ENCODE peak calls at places on chromosomes 3 and 15, in ten cellular contexts. One of them, this sample, is unnamed.
A peak's percentile ranks its signal among the peaks of the same experiment; 100 is the strongest.

GRCh38 chr3:141530133-141530768 is 43.4 kb downstream of the RASA2 start:
- DNase-seq in GM06990: no peak
- DNase-seq in RPMI8226: no peak
- DNase-seq in NCI-H1930: no peak
- DNase-seq in NCI-H2029 treated with DMSO at 0.1 percent for 48 hours: no peak
- DNase-seq in right atrium auricular region: no peak
- DNase-seq in COR-L47: no peak
- DNase-seq in tibial nerve: no peak
- DNase-seq in transverse colon: no peak
- DNase-seq in AG20443: peak; percentile 51
- DNase-seq in this sample: no peak

GRCh38 chr15:71708052-71708432 is 102.3 kb upstream of the NR2E3 start:
- DNase-seq in NCI-H1930: no peak
- DNase-seq in AG20443: peak; percentile 22
- DNase-seq in transverse colon: peak; percentile 23
- DNase-seq in COR-L47: no peak
- DNase-seq in RPMI8226: no peak
- DNase-seq in right atrium auricular region: no peak
- DNase-seq in tibial nerve: no peak
- DNase-seq in GM06990: no peak
- DNase-seq in NCI-H2029 treated with DMSO at 0.1 percent for 48 hours: no peak
- DNase-seq in this sample: no peak

GRCh38 chr3:9079674-9080073 is 116.4 kb upstream of the RAD18 start:
- DNase-seq in GM06990: no peak
- DNase-seq in tibial nerve: no peak
- DNase-seq in right atrium auricular region: no peak
- DNase-seq in NCI-H2029 treated with DMSO at 0.1 percent for 48 hours: no peak
- DNase-seq in COR-L47: no peak
- DNase-seq in NCI-H1930: no peak
- DNase-seq in transverse colon: no peak
- DNase-seq in AG20443: no peak
- DNase-seq in RPMI8226: no peak
- DNase-seq in this sample: no peak

GRCh38 chr15:48331796-48332641 is 790 bp downstream of the DUT start:
- DNase-seq in COR-L47: peak; percentile 79
- DNase-seq in GM06990: peak; percentile 83
- DNase-seq in tibial nerve: peak; percentile 50
- DNase-seq in transverse colon: peak; percentile 60
- DNase-seq in AG20443: peak; percentile 92
- DNase-seq in RPMI8226: peak; percentile 87
- DNase-seq in NCI-H1930: peak; percentile 32
- DNase-seq in NCI-H2029 treated with DMSO at 0.1 percent for 48 hours: peak; percentile 29
- DNase-seq in right atrium auricular region: peak; percentile 65
- DNase-seq in this sample: no peak

GRCh38 chr3:138833908-138834358 is 795 bp downstream of the PIK3CB start:
- DNase-seq in AG20443: peak; percentile 45
- DNase-seq in RPMI8226: no peak
- DNase-seq in transverse colon: no peak
- DNase-seq in COR-L47: no peak
- DNase-seq in right atrium auricular region: no peak
- DNase-seq in GM06990: no peak
- DNase-seq in tibial nerve: no peak
- DNase-seq in NCI-H2029 treated with DMSO at 0.1 percent for 48 hours: peak; percentile 69
- DNase-seq in NCI-H1930: no peak
- DNase-seq in this sample: no peak

GRCh38 chr15:78177447-78177873 is 28.3 kb downstream of the IDH3A start:
- DNase-seq in transverse colon: peak; percentile 51
- DNase-seq in right atrium auricular region: no peak
- DNase-seq in NCI-H2029 treated with DMSO at 0.1 percent for 48 hours: no peak
- DNase-seq in COR-L47: no peak
- DNase-seq in NCI-H1930: no peak
- DNase-seq in RPMI8226: peak; percentile 46
- DNase-seq in GM06990: no peak
- DNase-seq in AG20443: peak; percentile 68
- DNase-seq in tibial nerve: no peak
- DNase-seq in this sample: no peak

GRCh38 chr3:71753716-71754609 is at the start of gene GPR27:
- DNase-seq in GM06990: peak; percentile 34
- DNase-seq in NCI-H1930: no peak
- DNase-seq in AG20443: peak; percentile 69
- DNase-seq in RPMI8226: no peak
- DNase-seq in tibial nerve: no peak
- DNase-seq in right atrium auricular region: no peak
- DNase-seq in NCI-H2029 treated with DMSO at 0.1 percent for 48 hours: no peak
- DNase-seq in transverse colon: no peak
- DNase-seq in COR-L47: no peak
- DNase-seq in this sample: no peak

GRCh38 chr15:63458021-63458420 is 46.4 kb upstream of the USP3 start:
- DNase-seq in RPMI8226: no peak
- DNase-seq in right atrium auricular region: no peak
- DNase-seq in NCI-H2029 treated with DMSO at 0.1 percent for 48 hours: no peak
- DNase-seq in GM06990: no peak
- DNase-seq in transverse colon: no peak
- DNase-seq in AG20443: no peak
- DNase-seq in tibial nerve: no peak
- DNase-seq in NCI-H1930: no peak
- DNase-seq in COR-L47: no peak
- DNase-seq in this sample: no peak

GRCh38 chr3:154161806-154162205 is 40.6 kb downstream of the ARHGEF26 start:
- DNase-seq in NCI-H2029 treated with DMSO at 0.1 percent for 48 hours: no peak
- DNase-seq in GM06990: no peak
- DNase-seq in transverse colon: no peak
- DNase-seq in COR-L47: no peak
- DNase-seq in tibial nerve: no peak
- DNase-seq in AG20443: no peak
- DNase-seq in NCI-H1930: no peak
- DNase-seq in RPMI8226: no peak
- DNase-seq in right atrium auricular region: no peak
- DNase-seq in this sample: no peak

GRCh38 chr3:149296972-149297371 is 36.5 kb downstream of the TM4SF18 start:
- DNase-seq in NCI-H2029 treated with DMSO at 0.1 percent for 48 hours: no peak
- DNase-seq in NCI-H1930: no peak
- DNase-seq in AG20443: no peak
- DNase-seq in right atrium auricular region: no peak
- DNase-seq in transverse colon: no peak
- DNase-seq in COR-L47: no peak
- DNase-seq in GM06990: no peak
- DNase-seq in tibial nerve: no peak
- DNase-seq in RPMI8226: no peak
- DNase-seq in this sample: no peak

GRCh38 chr3:170499562-170500156 is 81.0 kb downstream of the CLDN11 start:
- DNase-seq in NCI-H2029 treated with DMSO at 0.1 percent for 48 hours: no peak
- DNase-seq in right atrium auricular region: no peak
- DNase-seq in tibial nerve: no peak
- DNase-seq in RPMI8226: peak; percentile 62
- DNase-seq in COR-L47: peak; percentile 17
- DNase-seq in GM06990: no peak
- DNase-seq in transverse colon: peak; percentile 25
- DNase-seq in AG20443: peak; percentile 87
- DNase-seq in NCI-H1930: no peak
- DNase-seq in this sample: no peak

GRCh38 chr3:150168694-150169093 is 198.0 kb upstream of the PFN2 start:
- DNase-seq in NCI-H2029 treated with DMSO at 0.1 percent for 48 hours: no peak
- DNase-seq in AG20443: peak; percentile 69
- DNase-seq in NCI-H1930: no peak
- DNase-seq in right atrium auricular region: peak; percentile 67
- DNase-seq in COR-L47: no peak
- DNase-seq in RPMI8226: no peak
- DNase-seq in tibial nerve: peak; percentile 14
- DNase-seq in transverse colon: no peak
- DNase-seq in GM06990: no peak
- DNase-seq in this sample: no peak

GRCh38 chr15:46091860-46092450 is 457.1 kb downstream of the SQOR start:
- DNase-seq in NCI-H2029 treated with DMSO at 0.1 percent for 48 hours: peak; percentile 26
- DNase-seq in right atrium auricular region: no peak
- DNase-seq in RPMI8226: peak; percentile 59
- DNase-seq in GM06990: no peak
- DNase-seq in transverse colon: peak; percentile 14
- DNase-seq in COR-L47: peak; percentile 73
- DNase-seq in AG20443: peak; percentile 8
- DNase-seq in tibial nerve: no peak
- DNase-seq in NCI-H1930: no peak
- DNase-seq in this sample: peak; percentile 25

GRCh38 chr15:22942306-22942855 is 37.8 kb downstream of the CYFIP1 start:
- DNase-seq in NCI-H1930: no peak
- DNase-seq in RPMI8226: no peak
- DNase-seq in tibial nerve: no peak
- DNase-seq in NCI-H2029 treated with DMSO at 0.1 percent for 48 hours: no peak
- DNase-seq in AG20443: no peak
- DNase-seq in GM06990: no peak
- DNase-seq in COR-L47: no peak
- DNase-seq in transverse colon: no peak
- DNase-seq in right atrium auricular region: no peak
- DNase-seq in this sample: no peak

GRCh38 chr3:99920530-99921376 is 103.1 kb downstream of the CMSS1 start:
- DNase-seq in AG20443: peak; percentile 66
- DNase-seq in transverse colon: peak; percentile 71
- DNase-seq in tibial nerve: peak; percentile 75
- DNase-seq in GM06990: no peak
- DNase-seq in COR-L47: no peak
- DNase-seq in NCI-H2029 treated with DMSO at 0.1 percent for 48 hours: peak; percentile 51
- DNase-seq in RPMI8226: no peak
- DNase-seq in right atrium auricular region: peak; percentile 90
- DNase-seq in NCI-H1930: no peak
- DNase-seq in this sample: no peak

GRCh38 chr15:76401285-76401684 is 64.7 kb downstream of the ISL2 start:
- DNase-seq in tibial nerve: no peak
- DNase-seq in AG20443: no peak
- DNase-seq in transverse colon: no peak
- DNase-seq in NCI-H2029 treated with DMSO at 0.1 percent for 48 hours: no peak
- DNase-seq in GM06990: no peak
- DNase-seq in COR-L47: no peak
- DNase-seq in right atrium auricular region: no peak
- DNase-seq in RPMI8226: no peak
- DNase-seq in NCI-H1930: no peak
- DNase-seq in this sample: no peak

GRCh38 chr15:39242345-39242744 is 338.5 kb upstream of the THBS1 start:
- DNase-seq in NCI-H2029 treated with DMSO at 0.1 percent for 48 hours: no peak
- DNase-seq in NCI-H1930: no peak
- DNase-seq in transverse colon: no peak
- DNase-seq in COR-L47: no peak
- DNase-seq in RPMI8226: no peak
- DNase-seq in tibial nerve: no peak
- DNase-seq in GM06990: no peak
- DNase-seq in right atrium auricular region: peak; percentile 64
- DNase-seq in AG20443: peak; percentile 83
- DNase-seq in this sample: no peak

GRCh38 chr3:167102071-167102470 is 278.0 kb downstream of the ZBBX start:
- DNase-seq in RPMI8226: no peak
- DNase-seq in transverse colon: no peak
- DNase-seq in AG20443: no peak
- DNase-seq in NCI-H2029 treated with DMSO at 0.1 percent for 48 hours: no peak
- DNase-seq in GM06990: no peak
- DNase-seq in tibial nerve: no peak
- DNase-seq in NCI-H1930: no peak
- DNase-seq in right atrium auricular region: no peak
- DNase-seq in COR-L47: no peak
- DNase-seq in this sample: no peak

GRCh38 chr3:121153851-121154250 is 245.8 kb downstream of the STXBP5L start:
- DNase-seq in tibial nerve: no peak
- DNase-seq in transverse colon: no peak
- DNase-seq in right atrium auricular region: no peak
- DNase-seq in NCI-H1930: no peak
- DNase-seq in GM06990: no peak
- DNase-seq in RPMI8226: no peak
- DNase-seq in NCI-H2029 treated with DMSO at 0.1 percent for 48 hours: no peak
- DNase-seq in AG20443: no peak
- DNase-seq in COR-L47: no peak
- DNase-seq in this sample: no peak

GRCh38 chr15:48010321-48010720 is 110.5 kb upstream of the SLC24A5 start:
- DNase-seq in NCI-H2029 treated with DMSO at 0.1 percent for 48 hours: no peak
- DNase-seq in COR-L47: no peak
- DNase-seq in AG20443: no peak
- DNase-seq in RPMI8226: no peak
- DNase-seq in right atrium auricular region: no peak
- DNase-seq in GM06990: no peak
- DNase-seq in tibial nerve: no peak
- DNase-seq in transverse colon: no peak
- DNase-seq in NCI-H1930: no peak
- DNase-seq in this sample: no peak

GRCh38 chr3:38127611-38128302 is 9.2 kb downstream of the ACAA1 start:
- DNase-seq in GM06990: no peak
- DNase-seq in tibial nerve: no peak
- DNase-seq in right atrium auricular region: peak; percentile 52
- DNase-seq in COR-L47: no peak
- DNase-seq in NCI-H1930: no peak
- DNase-seq in transverse colon: peak; percentile 6
- DNase-seq in AG20443: no peak
- DNase-seq in RPMI8226: no peak
- DNase-seq in NCI-H2029 treated with DMSO at 0.1 percent for 48 hours: no peak
- DNase-seq in this sample: no peak

GRCh38 chr15:93664180-93664951 is 567.0 kb upstream of the MCTP2 start:
- DNase-seq in transverse colon: no peak
- DNase-seq in NCI-H2029 treated with DMSO at 0.1 percent for 48 hours: no peak
- DNase-seq in tibial nerve: no peak
- DNase-seq in GM06990: no peak
- DNase-seq in NCI-H1930: no peak
- DNase-seq in right atrium auricular region: no peak
- DNase-seq in COR-L47: no peak
- DNase-seq in RPMI8226: no peak
- DNase-seq in AG20443: no peak
- DNase-seq in this sample: no peak

GRCh38 chr15:51801391-51801835 is 28.0 kb upstream of the TMOD3 start:
- DNase-seq in GM06990: no peak
- DNase-seq in tibial nerve: no peak
- DNase-seq in AG20443: peak; percentile 40
- DNase-seq in NCI-H1930: no peak
- DNase-seq in right atrium auricular region: no peak
- DNase-seq in RPMI8226: peak; percentile 66
- DNase-seq in transverse colon: no peak
- DNase-seq in NCI-H2029 treated with DMSO at 0.1 percent for 48 hours: no peak
- DNase-seq in COR-L47: no peak
- DNase-seq in this sample: no peak

GRCh38 chr15:101607102-101607501 is 45.1 kb downstream of the TM2D3 start:
- DNase-seq in AG20443: no peak
- DNase-seq in tibial nerve: no peak
- DNase-seq in COR-L47: no peak
- DNase-seq in NCI-H2029 treated with DMSO at 0.1 percent for 48 hours: no peak
- DNase-seq in RPMI8226: no peak
- DNase-seq in GM06990: no peak
- DNase-seq in transverse colon: no peak
- DNase-seq in NCI-H1930: no peak
- DNase-seq in right atrium auricular region: no peak
- DNase-seq in this sample: no peak

GRCh38 chr3:52397676-52398399 is 47.1 kb downstream of the SEMA3G start:
- DNase-seq in NCI-H2029 treated with DMSO at 0.1 percent for 48 hours: no peak
- DNase-seq in RPMI8226: no peak
- DNase-seq in GM06990: no peak
- DNase-seq in AG20443: no peak
- DNase-seq in transverse colon: no peak
- DNase-seq in NCI-H1930: no peak
- DNase-seq in right atrium auricular region: no peak
- DNase-seq in COR-L47: no peak
- DNase-seq in tibial nerve: no peak
- DNase-seq in this sample: no peak

GRCh38 chr3:183697610-183698317 is at the start of gene YEATS2:
- DNase-seq in GM06990: peak; percentile 87
- DNase-seq in NCI-H2029 treated with DMSO at 0.1 percent for 48 hours: no peak
- DNase-seq in NCI-H1930: peak; percentile 72
- DNase-seq in AG20443: peak; percentile 98
- DNase-seq in tibial nerve: no peak
- DNase-seq in RPMI8226: peak; percentile 87
- DNase-seq in COR-L47: peak; percentile 75
- DNase-seq in transverse colon: peak; percentile 69
- DNase-seq in right atrium auricular region: no peak
- DNase-seq in this sample: no peak

GRCh38 chr15:26875476-26875850 is 8.6 kb downstream of the GABRA5 start:
- DNase-seq in NCI-H2029 treated with DMSO at 0.1 percent for 48 hours: no peak
- DNase-seq in COR-L47: no peak
- DNase-seq in tibial nerve: no peak
- DNase-seq in AG20443: no peak
- DNase-seq in NCI-H1930: no peak
- DNase-seq in GM06990: no peak
- DNase-seq in transverse colon: no peak
- DNase-seq in RPMI8226: no peak
- DNase-seq in right atrium auricular region: no peak
- DNase-seq in this sample: no peak

GRCh38 chr15:74723754-74724334 is 1.5 kb downstream of the CYP1A1 start:
- DNase-seq in NCI-H1930: peak; percentile 72
- DNase-seq in NCI-H2029 treated with DMSO at 0.1 percent for 48 hours: no peak
- DNase-seq in GM06990: no peak
- DNase-seq in AG20443: peak; percentile 60
- DNase-seq in transverse colon: no peak
- DNase-seq in RPMI8226: peak; percentile 79
- DNase-seq in tibial nerve: no peak
- DNase-seq in right atrium auricular region: no peak
- DNase-seq in COR-L47: peak; percentile 25
- DNase-seq in this sample: peak; percentile 34